ENCODE peak calls at places on chromosomes 5 and 9, in six cellular contexts. E, X, P, J, O and W are unnamed samples.

GRCh38 chr9:134328341-134328840 is 2.1 kb downstream of the RXRA start:
- DNase-seq in E (peak), X (no peak), P (no peak), J (no peak), O (no peak), W (no peak)

GRCh38 chr5:137220523-137220927 is 278.6 kb downstream of the SPOCK1 start:
- DNase-seq in E (peak), X (no peak), P (no peak), J (peak), O (peak), W (peak)

GRCh38 chr9:110015759-110016158 is 192.2 kb downstream of the C9orf152 start:
- DNase-seq in E (no peak), X (no peak), P (no peak), J (peak), O (no peak), W (no peak)

GRCh38 chr5:64947031-64947430 is 178.3 kb downstream of the CWC27 start:
- DNase-seq in E (peak), X (no peak), P (no peak), J (no peak), O (peak), W (peak)

GRCh38 chr9:5611321-5612186 is 17.4 kb upstream of the RIC1 start:
- DNase-seq in E (no peak), X (no peak), P (no peak), J (no peak), O (no peak), W (no peak)

GRCh38 chr5:41748631-41749030 is 121.6 kb downstream of the OXCT1 start:
- DNase-seq in E (no peak), X (peak), P (no peak), J (peak), O (no peak), W (no peak)

GRCh38 chr5:78534148-78535009 is 114.2 kb downstream of the LHFPL2 start:
- DNase-seq in E (no peak), X (no peak), P (no peak), J (no peak), O (no peak), W (no peak)

GRCh38 chr9:85940275-85940831 is 593 bp upstream of the NAA35 start:
- DNase-seq in E (no peak), X (no peak), P (no peak), J (no peak), O (no peak), W (no peak)

GRCh38 chr9:76433851-76434250 is 25.1 kb upstream of the GCNT1 start:
- DNase-seq in E (no peak), X (no peak), P (no peak), J (no peak), O (no peak), W (no peak)

GRCh38 chr9:75990905-75991304 is 100.4 kb downstream of the PCSK5 start:
- DNase-seq in E (no peak), X (no peak), P (no peak), J (no peak), O (no peak), W (no peak)

GRCh38 chr9:124216474-124217176 is 41.1 kb upstream of the NEK6 start:
- DNase-seq in E (no peak), X (peak), P (no peak), J (no peak), O (no peak), W (no peak)

GRCh38 chr5:133895979-133896378 is 72.4 kb downstream of the C5orf15 start:
- DNase-seq in E (no peak), X (no peak), P (no peak), J (no peak), O (no peak), W (no peak)

GRCh38 chr9:68781866-68782265 is 76.8 kb downstream of the PIP5K1B start:
- DNase-seq in E (no peak), X (no peak), P (no peak), J (no peak), O (no peak), W (no peak)

GRCh38 chr9:72882117-72882775 is 70.6 kb downstream of the ALDH1A1 start:
- DNase-seq in E (no peak), X (no peak), P (no peak), J (no peak), O (no peak), W (no peak)

GRCh38 chr9:78026947-78027346 is 4.7 kb downstream of the GNAQ start:
- DNase-seq in E (no peak), X (no peak), P (no peak), J (no peak), O (no peak), W (no peak)

GRCh38 chr9:16453390-16453789 is 417.1 kb downstream of the BNC2 start:
- DNase-seq in E (no peak), X (no peak), P (no peak), J (no peak), O (no peak), W (no peak)

GRCh38 chr9:109997682-109998081 is 210.3 kb downstream of the C9orf152 start:
- DNase-seq in E (no peak), X (no peak), P (no peak), J (no peak), O (no peak), W (no peak)

GRCh38 chr5:134817006-134817405 is 28.8 kb upstream of the C5orf24 start:
- DNase-seq in E (no peak), X (no peak), P (no peak), J (no peak), O (no peak), W (no peak)

GRCh38 chr5:124301222-124301621 is 445.2 kb downstream of the ZNF608 start:
- DNase-seq in E (no peak), X (no peak), P (no peak), J (no peak), O (no peak), W (no peak)

GRCh38 chr9:26210338-26210851 is 532.2 kb upstream of the TUSC1 start:
- DNase-seq in E (no peak), X (no peak), P (no peak), J (no peak), O (no peak), W (no peak)
- H3K27ac ChIP-seq in E (no peak), X (no peak), P (no peak), J (no peak), O (no peak), W (no peak)

GRCh38 chr5:153883829-153884228 is 154.9 kb downstream of the FAM114A2 start:
- DNase-seq in E (no peak), X (no peak), P (no peak), J (no peak), O (no peak), W (no peak)
- TF ChIP-seq JUND in E (no peak), X (no peak), P (no peak), J (no peak), O (no peak), W (no peak)

DNA sequence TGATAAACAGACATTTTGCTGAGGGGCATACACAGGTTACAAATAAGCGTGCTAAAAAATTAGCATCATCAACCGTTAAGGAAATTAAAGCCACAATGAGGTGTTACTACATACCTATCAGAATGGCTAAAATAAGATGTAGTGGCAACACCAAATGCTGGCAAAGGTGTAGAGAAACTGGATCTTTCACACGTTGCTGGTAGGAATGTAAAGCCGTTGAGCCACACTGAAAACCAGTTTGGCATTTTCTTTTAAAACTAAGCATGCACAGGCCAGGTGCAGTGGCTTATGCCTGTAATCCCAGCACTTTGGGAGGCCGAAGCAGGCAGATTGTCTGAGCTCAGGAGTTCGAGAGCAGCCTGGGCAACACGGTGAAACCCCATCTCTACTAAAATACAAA is 67.0 kb upstream of the SYK start:
- DNase-seq in E (no peak), X (no peak), P (no peak), J (no peak), O (no peak), W (no peak)
- H3K27ac ChIP-seq in E (no peak), X (no peak), P (no peak), J (no peak), O (no peak), W (no peak)

DNA sequence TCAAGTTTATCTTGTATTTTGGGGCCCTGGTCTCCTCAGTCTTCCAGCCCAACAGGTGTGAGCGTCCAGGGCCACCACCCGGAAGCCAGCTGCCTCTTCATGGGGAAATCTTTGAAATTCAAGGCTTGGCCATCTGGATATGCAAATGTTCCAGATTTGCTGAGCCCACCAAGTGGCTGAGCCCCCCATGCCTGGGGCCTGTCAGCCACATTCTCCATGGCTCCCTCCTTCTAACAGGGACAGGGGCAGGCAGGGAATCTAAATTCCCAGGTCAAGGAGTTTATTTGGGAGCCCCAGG is 14.2 kb upstream of the CXXC5 start:
- DNase-seq in E (no peak), X (no peak), P (no peak), J (no peak), O (no peak), W (no peak)
- TF ChIP-seq JUND in E (no peak), X (no peak), P (no peak), J (no peak), O (no peak), W (no peak)

DNA sequence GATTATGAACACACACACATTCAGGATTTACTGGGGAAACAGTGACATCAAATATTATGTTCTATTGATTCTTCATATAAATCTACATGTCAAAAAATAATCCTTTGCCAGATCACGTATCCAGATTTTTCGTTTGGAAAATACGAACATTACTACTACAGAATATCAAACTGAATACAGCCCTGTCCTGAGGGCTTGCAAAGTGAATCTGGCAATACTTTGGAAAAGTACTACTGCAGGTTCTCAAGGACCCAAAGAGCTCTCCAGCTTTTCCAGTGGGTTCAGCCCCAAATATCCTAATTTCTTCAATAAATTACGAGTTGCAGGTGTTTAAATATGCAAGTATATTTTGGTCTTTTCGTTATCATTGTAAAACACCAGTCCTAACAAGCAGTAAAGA is 411 bp upstream of the NDUFS4 start:
- DNase-seq in E (no peak), X (peak), P (no peak), J (no peak), O (peak), W (peak)
- H3K27ac ChIP-seq in E (peak), X (no peak), P (no peak), J (no peak), O (peak), W (peak)